ENCODE peak calls at places on chromosomes 16 and 17, in five cellular contexts. E is mesenchymal stem cell, B is H1, W is H9, T is neuronal stem cell. Y is an unnamed sample.

GRCh38 chr17:57391857-57392256 is 135.5 kb downstream of the MSI2 start:
- DNase-seq in E (no peak), B (no peak), W (no peak), T (no peak), Y (no peak)

GRCh38 chr16:19963306-19963705 is 78.7 kb upstream of the GPRC5B start:
- DNase-seq in E (no peak), B (no peak), W (peak; percentile 17), T (no peak), Y (no peak)

GRCh38 chr17:183021-183420 is 1.6 kb upstream of the DOC2B start:
- DNase-seq in E (no peak), B (no peak), W (no peak), T (no peak), Y (no peak)

GRCh38 chr17:14741516-14741915 is 440.6 kb downstream of the HS3ST3B1 start:
- DNase-seq in E (peak; percentile 49), B (no peak), W (no peak), T (no peak), Y (peak; percentile 52)

GRCh38 chr17:189444-189843 is 8.0 kb upstream of the DOC2B start:
- DNase-seq in E (no peak), B (no peak), W (no peak), T (no peak), Y (no peak)

GRCh38 chr17:28392491-28392890 is 13.5 kb downstream of the SLC46A1 start:
- DNase-seq in E (no peak), B (no peak), W (peak; percentile 46), T (no peak), Y (no peak)

GRCh38 chr17:77148959-77149510 is 8.3 kb downstream of the SEC14L1 start:
- DNase-seq in E (no peak), B (no peak), W (no peak), T (no peak), Y (no peak)

GRCh38 chr16:68873635-68874471 is 30.5 kb downstream of the TANGO6 start:
- DNase-seq in E (no peak), B (no peak), W (no peak), T (no peak), Y (no peak)

GRCh38 chr17:9414471-9414870 is 161.1 kb downstream of the STX8 start:
- DNase-seq in E (no peak), B (no peak), W (no peak), T (no peak), Y (no peak)

GRCh38 chr16:22369221-22369811 is 5.1 kb downstream of the CDR2 start:
- DNase-seq in E (peak; percentile 60), B (no peak), W (no peak), T (no peak), Y (peak; percentile 79)

GRCh38 chr16:71328151-71328550 is 30.4 kb upstream of the CALB2 start:
- DNase-seq in E (no peak), B (no peak), W (no peak), T (no peak), Y (no peak)

GRCh38 chr16:48905632-48906031 is 295.7 kb upstream of the N4BP1 start:
- DNase-seq in E (no peak), B (no peak), W (no peak), T (no peak), Y (no peak)

GRCh38 chr16:85528528-85529387 is 84.4 kb upstream of the GSE1 start:
- DNase-seq in E (no peak), B (no peak), W (no peak), T (no peak), Y (no peak)
- H2BK120ac ChIP-seq in E (no peak overlapping the region), B (no peak overlapping the region), W (no peak overlapping the region), T (no peak overlapping the region), Y (no peak overlapping the region)

DNA sequence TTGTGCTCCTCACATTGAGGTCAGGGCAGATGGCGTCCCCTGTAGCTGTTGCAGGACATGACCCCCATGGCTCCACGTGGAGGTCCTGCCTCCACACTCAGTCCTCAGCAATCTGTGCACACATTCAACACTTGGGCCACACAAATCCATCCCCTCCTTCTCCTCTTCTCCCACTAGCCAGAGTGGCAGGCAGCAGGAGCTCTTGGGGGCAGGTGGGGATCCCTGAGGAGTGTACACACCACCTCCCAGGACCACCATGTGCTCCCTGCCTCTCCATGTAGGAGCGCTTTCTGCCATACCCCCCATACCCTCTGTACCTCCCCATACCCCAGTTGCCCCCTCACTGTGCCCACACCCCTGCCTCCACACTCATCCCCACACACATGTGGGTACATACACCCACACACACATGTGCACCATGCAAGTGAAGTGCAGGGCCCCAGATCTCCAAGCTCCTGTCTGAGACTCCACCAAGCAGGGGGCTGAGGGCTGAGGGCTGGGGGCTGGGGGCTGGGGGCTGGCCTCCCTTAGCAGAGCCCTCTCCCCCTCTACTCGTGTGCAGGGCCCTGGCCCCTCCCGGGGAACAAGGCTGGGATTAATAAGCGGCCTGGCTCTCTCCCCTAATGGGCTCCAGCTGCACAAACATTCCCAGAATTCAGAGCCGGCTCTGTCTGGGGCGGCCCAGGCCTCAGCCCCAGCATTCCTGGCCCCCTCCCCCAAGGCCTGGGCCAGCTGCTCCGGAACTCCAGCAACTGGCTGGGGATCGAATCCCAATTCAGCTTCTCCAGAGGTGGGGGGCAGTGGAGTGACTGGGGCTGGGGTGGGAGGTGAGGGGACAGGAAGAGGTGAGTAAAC is 48.2 kb upstream of the MEIOC start:
- DNase-seq in E (no peak), B (no peak), W (peak; percentile 76), T (no peak), Y (peak; percentile 74)
- H2BK120ac ChIP-seq in E (peak overlapping the region; percentile 36), B (peak overlapping the region; percentile 98), W (no peak overlapping the region), T (no peak overlapping the region), Y (peak overlapping the region; percentile 93)

GRCh38 chr16:1707193-1707790 is 1.3 kb downstream of the MAPK8IP3 start:
- DNase-seq in E (peak; percentile 62), B (no peak), W (no peak), T (no peak), Y (peak; percentile 40)

GRCh38 chr16:1708768-1709180 is 2.8 kb downstream of the MAPK8IP3 start:
- DNase-seq in E (no peak), B (no peak), W (no peak), T (no peak), Y (peak; percentile 86)

GRCh38 chr16:1706386-1707192 is 594 bp downstream of the MAPK8IP3 start:
- DNase-seq in E (peak; percentile 60), B (peak; percentile 48), W (no peak), T (no peak), Y (peak; percentile 36)

GRCh38 chr16:1708083-1708767 is 2.2 kb downstream of the MAPK8IP3 start:
- DNase-seq in E (no peak), B (no peak), W (no peak), T (no peak), Y (no peak)

DNA sequence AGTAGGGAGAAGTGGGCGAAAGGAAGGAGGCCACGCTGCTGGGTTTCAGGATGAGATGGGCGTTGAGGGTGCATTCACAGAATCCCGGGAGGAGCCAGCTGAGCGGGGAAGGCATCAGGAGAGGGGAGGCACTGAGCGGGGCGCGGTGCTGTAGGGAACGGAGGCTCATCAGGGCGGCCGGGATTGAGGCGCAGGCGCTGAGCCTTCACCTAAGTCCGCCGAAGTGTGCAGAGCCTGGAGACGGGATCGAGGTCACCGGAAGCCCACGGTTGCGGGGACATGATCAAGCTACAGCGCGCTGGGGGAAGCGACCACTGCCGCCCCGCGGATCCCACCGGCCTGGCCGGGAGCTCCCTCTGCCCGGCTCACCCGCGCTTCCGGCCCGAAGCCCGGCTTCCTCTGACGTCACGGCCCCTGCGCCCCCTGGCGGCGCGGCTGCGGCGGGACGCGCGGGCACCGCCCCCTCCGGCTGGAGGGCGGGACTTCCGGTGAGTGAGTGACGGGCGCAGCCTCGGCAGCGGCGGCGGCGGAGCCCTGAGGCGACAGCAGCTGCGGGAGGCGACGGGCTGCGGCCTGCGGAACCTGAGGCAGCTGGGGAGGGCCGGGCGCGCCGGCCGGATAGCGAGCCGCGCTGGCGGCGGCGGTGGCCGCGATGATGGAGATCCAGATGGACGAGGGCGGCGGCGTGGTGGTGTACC is at the start of gene MAPK8IP3:
- DNase-seq in E (peak; percentile 86), B (peak; percentile 99), W (peak; percentile 92), T (peak; percentile 97), Y (peak; percentile 82)
- H2BK120ac ChIP-seq in E (peak within 1 kb of the TSS; percentile 75), B (peak within 1 kb of the TSS; percentile 21), W (no peak within 1 kb of the TSS), T (no peak within 1 kb of the TSS), Y (peak within 1 kb of the TSS; percentile 84)

GRCh38 chr17:38451840-38452529 is 23.7 kb downstream of the ARHGAP23 start:
- DNase-seq in E (peak; percentile 94), B (no peak), W (peak; percentile 97), T (no peak), Y (peak; percentile 94)
- H2BK120ac ChIP-seq in E (peak overlapping the region; percentile 95), B (peak overlapping the region; percentile 99), W (no peak overlapping the region), T (peak overlapping the region; percentile 76), Y (peak overlapping the region; percentile 99)

GRCh38 chr16:77993111-77993571 is 29.2 kb upstream of the CLEC3A start:
- DNase-seq in E (peak; percentile 89), B (no peak), W (peak; percentile 52), T (no peak), Y (peak; percentile 65)
- H2BK120ac ChIP-seq in E (peak overlapping the region; percentile 19), B (peak overlapping the region; percentile 90), W (peak overlapping the region; percentile 14), T (no peak overlapping the region), Y (no peak overlapping the region)

GRCh38 chr16:85382717-85383118 is 230.4 kb upstream of the GSE1 start:
- DNase-seq in E (no peak), B (no peak), W (no peak), T (no peak), Y (no peak)

GRCh38 chr16:85381738-85382592 is 231.2 kb upstream of the GSE1 start:
- DNase-seq in E (peak; percentile 90), B (no peak), W (no peak), T (no peak), Y (peak; percentile 53)

GRCh38 chr16:85379041-85380001 is 233.8 kb upstream of the GSE1 start:
- DNase-seq in E (no peak), B (no peak), W (no peak), T (no peak), Y (no peak)

GRCh38 chr16:85380002-85380395 is 233.1 kb upstream of the GSE1 start:
- DNase-seq in E (no peak), B (no peak), W (no peak), T (no peak), Y (no peak)

DNA sequence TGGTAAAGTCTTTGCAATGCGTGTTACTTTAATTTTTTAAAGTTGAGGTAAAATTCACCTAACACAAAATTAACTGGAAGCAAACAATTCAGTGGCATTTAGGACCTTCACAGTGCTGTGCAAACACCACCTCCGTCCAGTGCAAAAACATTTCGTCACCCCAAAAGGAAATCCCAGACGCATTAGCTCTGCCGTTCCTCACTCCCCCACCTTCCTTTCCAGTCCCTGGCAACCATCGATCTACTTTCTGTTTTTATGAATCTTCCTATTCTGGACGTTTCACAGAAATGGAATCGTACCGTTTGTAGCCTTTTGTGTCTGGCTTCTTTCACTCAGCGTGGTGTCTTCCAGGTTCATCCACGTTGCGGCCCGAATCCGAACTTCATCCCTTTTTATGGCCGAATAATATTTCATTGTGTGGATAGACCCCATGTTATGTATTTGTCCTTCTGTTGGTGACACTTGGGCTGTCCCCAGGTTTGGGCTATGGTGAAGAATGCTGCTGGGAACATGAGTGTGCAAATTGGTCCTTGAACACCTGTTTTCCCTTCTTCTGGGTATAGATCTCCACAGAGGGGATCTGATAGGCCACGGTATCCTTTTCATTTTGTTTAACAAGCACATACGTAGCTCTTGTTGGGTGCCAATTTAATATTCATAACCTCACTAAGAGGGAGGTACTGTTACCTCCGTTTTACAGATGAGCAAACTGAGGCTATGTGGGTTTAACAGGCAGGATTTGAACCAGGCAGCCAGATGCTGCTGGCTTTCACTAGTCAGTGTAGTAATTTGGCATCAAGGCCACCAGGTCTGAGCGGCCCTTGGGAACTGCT is 232.0 kb upstream of the GSE1 start:
- DNase-seq in E (no peak), B (no peak), W (no peak), T (no peak), Y (no peak)
- H2BK120ac ChIP-seq in E (peak overlapping the region; percentile 55), B (no peak overlapping the region), W (no peak overlapping the region), T (no peak overlapping the region), Y (peak overlapping the region; percentile 32)

Y was measured in IMR-90.